ENCODE peak calls at places on chromosomes 5 and 9, in nine cellular contexts. N, G, A, Q, M, P, R, O and E are unnamed samples.

GRCh38 chr5:142841511-142842255 is 71.5 kb downstream of the ARHGAP26 start:
- DNase-seq in Q (peak; percentile 5), O (peak; percentile 36), M (no peak), A (no peak), N (no peak), P (no peak), R (peak; percentile 54), G (no peak), E (no peak)

GRCh38 chr9:71544464-71544863 is 223.8 kb downstream of the CEMIP2 start:
- DNase-seq in P (no peak), R (no peak), O (no peak), A (no peak), G (no peak), M (no peak), N (no peak), Q (no peak), E (no peak)

GRCh38 chr9:88530051-88530450 is 4.9 kb upstream of the NXNL2 start:
- DNase-seq in M (no peak), A (no peak), P (no peak), N (no peak), R (peak; percentile 91), G (no peak), O (no peak), Q (no peak), E (no peak)

GRCh38 chr9:25691786-25692185 is 13.5 kb upstream of the TUSC1 start:
- DNase-seq in P (no peak), O (no peak), Q (no peak), G (no peak), M (no peak), N (no peak), A (no peak), R (no peak), E (no peak)

GRCh38 chr5:133865113-133865512 is 103.3 kb downstream of the C5orf15 start:
- DNase-seq in A (no peak), G (no peak), R (no peak), N (no peak), Q (no peak), O (no peak), P (no peak), M (no peak), E (no peak)

GRCh38 chr9:37187713-37188439 is 67.5 kb downstream of the ZCCHC7 start:
- DNase-seq in N (no peak), G (no peak), R (peak; percentile 22), A (no peak), O (no peak), P (no peak), Q (no peak), M (no peak), E (no peak)

GRCh38 chr9:111559000-111559610 is 34.1 kb downstream of the ZNF483 start:
- DNase-seq in O (no peak), G (no peak), R (peak; percentile 86), P (no peak), N (no peak), A (no peak), M (no peak), Q (no peak), E (no peak)

GRCh38 chr9:127873886-127874285 is 3.6 kb downstream of the AK1 start:
- DNase-seq in Q (no peak), G (no peak), O (peak; percentile 85), P (no peak), R (no peak), M (no peak), A (no peak), N (no peak), E (no peak)